ENCODE peak calls at places on chromosome 6, in ten cellular contexts. R is left lobe of liver, W is iris pigment epithelial cell, U is MCF 10A, C is RWPE1, I is foreskin fibroblast, D is T-helper 2 cell, H is activated gamma-delta T cell treated with Interleukin-2 at 50 U/mL for 16 hours, T is A549, P is GF-D8. B is an unnamed sample.

GRCh38 chr6:53465732-53466131 is 79.2 kb downstream of the GCLC start:
- DNase-seq in R (peak), W (peak), U (peak), C (peak), I (peak), D (no peak), H (no peak), T (no peak), P (no peak), B (no peak)

GRCh38 chr6:142740449-142740848 is 204.5 kb downstream of the HIVEP2 start:
- DNase-seq in R (no peak), W (no peak), U (no peak), C (peak), I (no peak), D (no peak), H (no peak), T (no peak), P (no peak), B (no peak)

GRCh38 chr6:165632194-165632593 is 30.8 kb downstream of the PDE10A start:
- DNase-seq in R (no peak), W (no peak), U (no peak), C (no peak), I (no peak), D (no peak), H (no peak), T (no peak), P (no peak), B (no peak)

GRCh38 chr6:14038636-14039035 is 78.9 kb upstream of the CD83 start:
- DNase-seq in R (no peak), W (no peak), U (no peak), C (no peak), I (no peak), D (no peak), H (no peak), T (no peak), P (no peak), B (no peak)

GRCh38 chr6:37373822-37374514 is 20.2 kb downstream of the RNF8 start:
- DNase-seq in R (no peak), W (no peak), U (no peak), C (no peak), I (peak), D (no peak), H (no peak), T (no peak), P (no peak), B (no peak)

GRCh38 chr6:33126101-33126714 is 50.4 kb downstream of the HLA-DPB1 start:
- DNase-seq in R (peak), W (peak), U (peak), C (no peak), I (peak), D (peak), H (peak), T (peak), P (no peak), B (peak)

GRCh38 chr6:113599444-113599843 is 257.7 kb upstream of the MARCKS start:
- DNase-seq in R (no peak), W (peak), U (no peak), C (no peak), I (peak), D (no peak), H (no peak), T (no peak), P (no peak), B (peak)

GRCh38 chr6:105680131-105680530 is 277.2 kb upstream of the PREP start:
- DNase-seq in R (no peak), W (no peak), U (peak), C (peak), I (no peak), D (no peak), H (no peak), T (no peak), P (no peak), B (peak)

GRCh38 chr6:37878150-37878710 is 58.7 kb downstream of the ZFAND3 start:
- DNase-seq in R (no peak), W (no peak), U (no peak), C (no peak), I (peak), D (no peak), H (no peak), T (no peak), P (no peak), B (no peak)

GRCh38 chr6:29633532-29633901 is 534 bp upstream of the GABBR1 start:
- DNase-seq in R (no peak), W (no peak), U (no peak), C (no peak), I (no peak), D (no peak), H (no peak), T (no peak), P (no peak), B (no peak)

GRCh38 chr6:149231786-149232185 is 85.7 kb upstream of the TAB2 start:
- DNase-seq in R (no peak), W (peak), U (no peak), C (no peak), I (peak), D (no peak), H (no peak), T (no peak), P (no peak), B (no peak)

GRCh38 chr6:109165392-109165964 is 70.2 kb downstream of the CEP57L1 start:
- DNase-seq in R (no peak), W (peak), U (peak), C (peak), I (peak), D (no peak), H (no peak), T (no peak), P (no peak), B (peak)

GRCh38 chr6:2526766-2527165 is 224.0 kb downstream of the MYLK4 start:
- DNase-seq in R (no peak), W (no peak), U (no peak), C (no peak), I (no peak), D (no peak), H (no peak), T (no peak), P (no peak), B (no peak)

GRCh38 chr6:157442296-157442695 is 61.3 kb downstream of the ZDHHC14 start:
- DNase-seq in R (no peak), W (peak), U (peak), C (no peak), I (peak), D (no peak), H (no peak), T (no peak), P (no peak), B (no peak)

GRCh38 chr6:125584468-125584939 is 164.9 kb upstream of the HEY2 start:
- DNase-seq in R (no peak), W (peak), U (peak), C (no peak), I (peak), D (no peak), H (no peak), T (no peak), P (no peak), B (peak)

GRCh38 chr6:34656378-34657036 is 40.1 kb downstream of the ILRUN start:
- DNase-seq in R (no peak), W (peak), U (peak), C (no peak), I (peak), D (peak), H (no peak), T (no peak), P (peak), B (peak)

GRCh38 chr6:16764188-16764950 is 3.1 kb upstream of the ATXN1 start:
- DNase-seq in R (no peak), W (peak), U (no peak), C (no peak), I (peak), D (no peak), H (no peak), T (no peak), P (peak), B (peak)

B was measured in PC-3.